ENCODE peak calls at places on chromosome 10, in four cellular contexts. G is foreskin fibroblast; V is stimulated activated CD4-positive, alpha-beta T cell treated with anti-CD3 and anti-CD28 coated beads, Interleukin-1b, Interleukin-23, amount 100 ng/mL, for 24 hours; H is ACHN. X is an unnamed sample.

GRCh38 chr10:60335708-60336107 is 54.0 kb downstream of the ANK3 start:
- DNase-seq in G (no peak), V (no peak), H (peak), X (no peak)

GRCh38 chr10:101291254-101292193 is 62.3 kb upstream of the LBX1 start:
- DNase-seq in G (no peak), V (peak), H (peak), X (peak)

GRCh38 chr10:15266117-15266516 is 97.6 kb upstream of the NMT2 start:
- DNase-seq in G (no peak), V (no peak), H (no peak), X (no peak)

GRCh38 chr10:12041766-12042408 is 722 bp downstream of the UPF2 start:
- DNase-seq in G (peak), V (no peak), H (peak), X (peak)

GRCh38 chr10:33052476-33052875 is 94.4 kb upstream of the ITGB1 start:
- DNase-seq in G (no peak), V (no peak), H (no peak), X (no peak)

GRCh38 chr10:28925154-28925663 is 247.9 kb downstream of the BAMBI start:
- DNase-seq in G (no peak), V (no peak), H (no peak), X (no peak)

GRCh38 chr10:86533328-86533727 is 11.7 kb upstream of the WAPL start:
- DNase-seq in G (no peak), V (no peak), H (no peak), X (no peak)

GRCh38 chr10:5461201-5461585 is 38.2 kb downstream of the CALML5 start:
- DNase-seq in G (no peak), V (no peak), H (no peak), X (no peak)

GRCh38 chr10:72564596-72564995 is 61.3 kb downstream of the MICU1 start:
- DNase-seq in G (peak), V (no peak), H (no peak), X (peak)

GRCh38 chr10:531541-531940 is 157.9 kb downstream of the DIP2C start:
- DNase-seq in G (no peak), V (no peak), H (no peak), X (no peak)